ENCODE peak calls at places on chromosomes 2 and 18, in six cellular contexts. P is body of pancreas; D is psoas muscle; H is NCI-H524; X is mesenteric fat pad; L is activated CD4-positive, alpha-beta T cell treated with anti-CD3 and anti-CD28 coated beads, Interleukin-2, amount 50 U/mL, for 24 hours. A is an unnamed sample.

GRCh38 chr2:69007169-69007568 is 5.8 kb upstream of the ANTXR1 start:
- DNase-seq in P (no peak), D (no peak), H (no peak), X (no peak), L (no peak), A (no peak)

GRCh38 chr2:215356334-215356947 is 44.6 kb downstream of the ATIC start:
- DNase-seq in P (no peak), D (no peak), H (no peak), X (no peak), L (no peak), A (no peak)

GRCh38 chr2:20723543-20723942 is 56.6 kb downstream of the GDF7 start:
- DNase-seq in P (no peak), D (no peak), H (no peak), X (no peak), L (no peak), A (no peak)

GRCh38 chr2:171822520-171823297 is 71.3 kb downstream of the SLC25A12 start:
- DNase-seq in P (no peak), D (no peak), H (no peak), X (no peak), L (no peak), A (no peak)

GRCh38 chr2:42566837-42567251 is 1.6 kb upstream of the MTA3 start:
- DNase-seq in P (no peak), D (no peak), H (no peak), X (no peak), L (no peak), A (peak; percentile 49)

GRCh38 chr2:60213865-60214657 is 339.4 kb downstream of the BCL11A start:
- DNase-seq in P (peak; percentile 78), D (no peak), H (peak; percentile 85), X (no peak), L (no peak), A (no peak)

GRCh38 chr2:46020416-46020815 is 276.8 kb upstream of the EPAS1 start:
- DNase-seq in P (no peak), D (no peak), H (no peak), X (no peak), L (no peak), A (no peak)

GRCh38 chr2:238852186-238852869 is 4.4 kb downstream of the TWIST2 start:
- DNase-seq in P (no peak), D (no peak), H (no peak), X (no peak), L (no peak), A (no peak)

GRCh38 chr2:158184556-158185343 is 83.1 kb downstream of the UPP2 start:
- DNase-seq in P (no peak), D (no peak), H (no peak), X (no peak), L (no peak), A (no peak)

GRCh38 chr2:38190542-38191218 is 114.7 kb upstream of the CYP1B1 start:
- DNase-seq in P (no peak), D (no peak), H (no peak), X (no peak), L (no peak), A (no peak)

GRCh38 chr2:236089271-236090026 is 78.7 kb downstream of the GBX2 start:
- DNase-seq in P (no peak), D (no peak), H (no peak), X (no peak), L (no peak), A (no peak)

GRCh38 chr2:233795735-233796171 is 17.6 kb downstream of the MROH2A start:
- DNase-seq in P (no peak), D (no peak), H (no peak), X (peak; percentile 84), L (no peak), A (no peak)

GRCh38 chr2:72917138-72917874 is at the start of gene EMX1:
- DNase-seq in P (peak; percentile 82), D (peak; percentile 36), H (peak; percentile 66), X (peak; percentile 86), L (no peak), A (peak; percentile 89)

GRCh38 chr2:1914541-1915165 is 170.3 kb upstream of the PXDN start:
- DNase-seq in P (no peak), D (no peak), H (no peak), X (no peak), L (no peak), A (no peak)

GRCh38 chr18:10792181-10792580 is 266.4 kb downstream of the NAPG start:
- DNase-seq in P (no peak), D (no peak), H (no peak), X (no peak), L (no peak), A (no peak)

A was measured in GM20000.